ENCODE peak calls at places on chromosomes 4 and X, in six cellular contexts. U, Y, E, W, I and J are unnamed samples.
A peak's percentile ranks its signal among the peaks of the same experiment; 100 is the strongest.

GRCh38 chr4:175281894-175282293 is 363.7 kb downstream of the ADAM29 start:
- DNase-seq in I (no peak), Y (no peak), E (no peak), W (no peak), U (no peak), J (no peak)

GRCh38 chr4:185246453-185246852 is 37.1 kb downstream of the SNX25 start:
- DNase-seq in Y (no peak), W (no peak), I (no peak), U (no peak), E (no peak), J (no peak)

GRCh38 chrX:7372843-7373525 is 225.0 kb upstream of the PUDP start:
- DNase-seq in U (no peak), I (no peak), E (peak; percentile 66), W (peak; percentile 47), Y (no peak), J (no peak)

GRCh38 chr4:151573945-151574344 is 165.0 kb downstream of the FHIP1A start:
- DNase-seq in U (no peak), Y (no peak), I (no peak), W (no peak), E (no peak), J (no peak)

GRCh38 chr4:38310446-38311043 is 350.3 kb downstream of the PTTG2 start:
- DNase-seq in I (no peak), W (no peak), Y (no peak), E (no peak), U (peak; percentile 44), J (no peak)

GRCh38 chrX:140434347-140434746 is 70.5 kb downstream of the SOX3 start:
- DNase-seq in Y (peak; percentile 5), W (no peak), U (no peak), I (no peak), E (no peak), J (no peak)

GRCh38 chr4:75545526-75545925 is 10.3 kb upstream of the ODAPH start:
- DNase-seq in W (no peak), E (no peak), Y (no peak), U (no peak), I (no peak), J (no peak)

GRCh38 chrX:16870861-16871584 is 861 bp upstream of the RBBP7 start:
- DNase-seq in Y (peak; percentile 16), U (no peak), I (peak; percentile 13), W (no peak), E (peak; percentile 21), J (no peak)

GRCh38 chr4:145507636-145508035 is 26.0 kb downstream of the SMAD1 start:
- DNase-seq in W (peak; percentile 21), Y (no peak), E (no peak), I (no peak), U (no peak), J (no peak)

GRCh38 chr4:183327827-183328226 is 5.6 kb upstream of the CLDN24 start:
- DNase-seq in U (no peak), I (no peak), W (no peak), E (no peak), Y (no peak), J (no peak)

GRCh38 chrX:129875669-129876068 is 30.3 kb upstream of the UTP14A start:
- DNase-seq in E (peak; percentile 73), I (no peak), Y (no peak), W (peak; percentile 34), U (no peak), J (no peak)

GRCh38 chr4:24433515-24434192 is 150.7 kb downstream of the DHX15 start:
- DNase-seq in E (no peak), I (no peak), Y (no peak), W (no peak), U (no peak), J (no peak)

GRCh38 chr4:96315815-96316214 is 475.9 kb downstream of the PDHA2 start:
- DNase-seq in U (no peak), E (no peak), Y (peak; percentile 15), W (no peak), I (no peak), J (no peak)